ENCODE peak calls at places on chromosomes 1 and 21, in seven cellular contexts. D is AG04450, M is activated T-helper 1 cell treated with Interleukin-2 at 50 U/mL for 16 hours, L is H9, J is aorta, G is PC-3, C is GM20000. T is an unnamed sample.

GRCh38 chr1:201902198-201902597 is 13.5 kb downstream of the SHISA4 start:
- DNase-seq in D (no peak), M (no peak), L (no peak), J (no peak), G (no peak), C (no peak), T (no peak)

GRCh38 chr1:214715126-214715525 is 112.1 kb downstream of the CENPF start:
- DNase-seq in D (no peak), M (no peak), L (no peak), J (no peak), G (no peak), C (no peak), T (no peak)

GRCh38 chr1:112083487-112083886 is 94.0 kb upstream of the KCND3 start:
- DNase-seq in D (no peak), M (no peak), L (no peak), J (no peak), G (peak), C (no peak), T (no peak)

GRCh38 chr1:228136908-228137307 is 3.2 kb upstream of the GUK1 start:
- DNase-seq in D (no peak), M (no peak), L (no peak), J (no peak), G (peak), C (no peak), T (no peak)

GRCh38 chr1:25526753-25527152 is 16.7 kb upstream of the LDLRAP1 start:
- DNase-seq in D (no peak), M (no peak), L (no peak), J (no peak), G (no peak), C (no peak), T (no peak)

GRCh38 chr1:59116920-59117542 is 179.9 kb upstream of the FGGY start:
- DNase-seq in D (no peak), M (no peak), L (peak), J (no peak), G (peak), C (no peak), T (no peak)

GRCh38 chr1:21541835-21542234 is 32.6 kb downstream of the ALPL start:
- DNase-seq in D (peak), M (no peak), L (no peak), J (no peak), G (no peak), C (no peak), T (no peak)

GRCh38 chr21:34770581-34770980 is 101.8 kb downstream of the CLIC6 start:
- DNase-seq in D (no peak), M (no peak), L (no peak), J (no peak), G (no peak), C (no peak), T (no peak)

GRCh38 chr1:57881696-57882095 is 457.8 kb upstream of the DAB1 start:
- DNase-seq in D (no peak), M (no peak), L (no peak), J (no peak), G (no peak), C (no peak), T (no peak)

GRCh38 chr1:19260211-19261138 is 8.9 kb downstream of the MRTO4 start:
- DNase-seq in D (peak), M (no peak), L (no peak), J (peak), G (peak), C (no peak), T (no peak)

GRCh38 chr1:27106561-27107323 is 48.2 kb downstream of the SLC9A1 start:
- DNase-seq in D (no peak), M (no peak), L (no peak), J (no peak), G (no peak), C (peak), T (peak)

GRCh38 chr1:116561563-116561962 is 9.3 kb downstream of the CD58 start:
- DNase-seq in D (no peak), M (no peak), L (no peak), J (no peak), G (no peak), C (no peak), T (no peak)

GRCh38 chr1:245614476-245614875 is 459.7 kb downstream of the KIF26B start:
- DNase-seq in D (no peak), M (no peak), L (peak), J (no peak), G (no peak), C (no peak), T (no peak)

GRCh38 chr1:177286396-177286795 is 115.6 kb downstream of the BRINP2 start:
- DNase-seq in D (peak), M (no peak), L (no peak), J (no peak), G (no peak), C (no peak), T (no peak)

GRCh38 chr1:119080586-119080985 is 59.9 kb downstream of the WARS2 start:
- DNase-seq in D (peak), M (no peak), L (peak), J (no peak), G (peak), C (no peak), T (no peak)

GRCh38 chr1:113109908-113110554 is 37.0 kb downstream of the LRIG2 start:
- DNase-seq in D (peak), M (no peak), L (no peak), J (no peak), G (peak), C (no peak), T (no peak)

GRCh38 chr1:76501576-76502219 is 365.6 kb upstream of the ST6GALNAC5 start:
- DNase-seq in D (no peak), M (no peak), L (peak), J (no peak), G (no peak), C (no peak), T (no peak)

GRCh38 chr1:13778431-13778830 is 78.4 kb downstream of the PRDM2 start:
- DNase-seq in D (no peak), M (no peak), L (no peak), J (no peak), G (no peak), C (no peak), T (no peak)

GRCh38 chr1:22471078-22471477 is 19.4 kb downstream of the ZBTB40 start:
- DNase-seq in D (no peak), M (no peak), L (no peak), J (no peak), G (no peak), C (no peak), T (no peak)

GRCh38 chr21:42424848-42425602 is 21.3 kb downstream of the UBASH3A start:
- DNase-seq in D (no peak), M (peak), L (no peak), J (no peak), G (no peak), C (peak), T (peak)

GRCh38 chr1:28718601-28719331 is 18.0 kb upstream of the YTHDF2 start:
- DNase-seq in D (peak), M (no peak), L (no peak), J (no peak), G (no peak), C (no peak), T (no peak)

GRCh38 chr1:67270569-67270968 is 37.1 kb upstream of the IL12RB2 start:
- DNase-seq in D (no peak), M (no peak), L (no peak), J (no peak), G (no peak), C (no peak), T (no peak)

GRCh38 chr1:230957580-230957989 is 21.1 kb downstream of the TTC13 start:
- DNase-seq in D (no peak), M (no peak), L (no peak), J (no peak), G (no peak), C (peak), T (no peak)

GRCh38 chr1:110771245-110772022 is 96.7 kb upstream of the KCNA3 start:
- DNase-seq in D (no peak), M (no peak), L (no peak), J (no peak), G (peak), C (no peak), T (no peak)

GRCh38 chr21:29436143-29436542 is 137.4 kb downstream of the BACH1 start:
- DNase-seq in D (no peak), M (peak), L (no peak), J (no peak), G (no peak), C (no peak), T (peak)

GRCh38 chr1:62325076-62325475 is 5.8 kb upstream of the KANK4 start:
- DNase-seq in D (no peak), M (no peak), L (no peak), J (no peak), G (peak), C (no peak), T (no peak)

GRCh38 chr21:33292724-33293123 is 26.6 kb downstream of the IL10RB start:
- DNase-seq in D (no peak), M (no peak), L (no peak), J (no peak), G (no peak), C (no peak), T (no peak)

GRCh38 chr1:37476460-37477197 is 2.2 kb downstream of the ZC3H12A start:
- DNase-seq in D (no peak), M (no peak), L (no peak), J (peak), G (peak), C (no peak), T (peak)

GRCh38 chr1:162568802-162569201 is 7.3 kb downstream of the UAP1 start:
- DNase-seq in D (no peak), M (no peak), L (no peak), J (no peak), G (peak), C (no peak), T (no peak)

GRCh38 chr1:41423511-41424191 is 60.8 kb downstream of the EDN2 start:
- DNase-seq in D (no peak), M (no peak), L (peak), J (peak), G (peak), C (peak), T (peak)

GRCh38 chr1:226110249-226111108 is 48.0 kb downstream of the H3-3A start:
- DNase-seq in D (no peak), M (peak), L (peak), J (peak), G (peak), C (peak), T (peak)

GRCh38 chr1:109901508-109902145 is 9.0 kb upstream of the CSF1 start:
- DNase-seq in D (no peak), M (no peak), L (no peak), J (peak), G (peak), C (no peak), T (no peak)

GRCh38 chr21:39707316-39707715 is 37.7 kb upstream of the IGSF5 start:
- DNase-seq in D (no peak), M (no peak), L (peak), J (no peak), G (no peak), C (no peak), T (no peak)